ENCODE peak calls at places on chromosomes 7 and 10, in six cellular contexts. One of them, this sample, is unnamed.
A peak's percentile ranks its signal among the peaks of the same experiment; 100 is the strongest.

GRCh38 chr7:157671358-157672255 is 334.8 kb downstream of the DNAJB6 start:
- DNase-seq in GM04504: no peak
- DNase-seq in Calu3: no peak
- DNase-seq in nucleus accumbens: no peak
- DNase-seq in T-cell: no peak
- DNase-seq in OCI-LY7: no peak
- DNase-seq in this sample: no peak

GRCh38 chr7:100706672-100707311 is 871 bp downstream of the POP7 start:
- DNase-seq in nucleus accumbens: no peak
- DNase-seq in GM04504: no peak
- DNase-seq in T-cell: no peak
- DNase-seq in Calu3: no peak
- DNase-seq in OCI-LY7: no peak
- DNase-seq in this sample: no peak

GRCh38 chr7:34162676-34163075 is 257.3 kb downstream of the BMPER start:
- DNase-seq in T-cell: no peak
- DNase-seq in Calu3: no peak
- DNase-seq in nucleus accumbens: no peak
- DNase-seq in GM04504: no peak
- DNase-seq in OCI-LY7: no peak
- DNase-seq in this sample: no peak

GRCh38 chr10:78605800-78606350 is 462.9 kb upstream of the ZMIZ1 start:
- DNase-seq in nucleus accumbens: no peak
- DNase-seq in T-cell: no peak
- DNase-seq in Calu3: peak; percentile 24
- DNase-seq in GM04504: no peak
- DNase-seq in OCI-LY7: peak; percentile 18
- DNase-seq in this sample: no peak

GRCh38 chr7:17706734-17707133 is 233.6 kb downstream of the SNX13 start:
- DNase-seq in GM04504: peak; percentile 52
- DNase-seq in OCI-LY7: peak; percentile 49
- DNase-seq in nucleus accumbens: no peak
- DNase-seq in Calu3: peak; percentile 75
- DNase-seq in T-cell: peak; percentile 29
- DNase-seq in this sample: peak; percentile 40

GRCh38 chr10:127757033-127757432 is 20.0 kb downstream of the FOXI2 start:
- DNase-seq in GM04504: no peak
- DNase-seq in T-cell: no peak
- DNase-seq in nucleus accumbens: no peak
- DNase-seq in OCI-LY7: no peak
- DNase-seq in Calu3: no peak
- DNase-seq in this sample: no peak

GRCh38 chr7:95317966-95318365 is 6.4 kb downstream of the PON1 start:
- DNase-seq in Calu3: no peak
- DNase-seq in GM04504: no peak
- DNase-seq in nucleus accumbens: no peak
- DNase-seq in T-cell: no peak
- DNase-seq in OCI-LY7: no peak
- DNase-seq in this sample: no peak

GRCh38 chr7:81013036-81013435 is 94.2 kb upstream of the SEMA3C start:
- DNase-seq in OCI-LY7: no peak
- DNase-seq in T-cell: no peak
- DNase-seq in nucleus accumbens: no peak
- DNase-seq in GM04504: peak; percentile 57
- DNase-seq in Calu3: no peak
- DNase-seq in this sample: no peak

GRCh38 chr10:88427024-88427423 is 156.1 kb downstream of the RNLS start:
- DNase-seq in Calu3: no peak
- DNase-seq in GM04504: no peak
- DNase-seq in T-cell: no peak
- DNase-seq in OCI-LY7: no peak
- DNase-seq in nucleus accumbens: no peak
- DNase-seq in this sample: no peak

GRCh38 chr7:6232534-6232933 is 39.9 kb downstream of the CYTH3 start:
- DNase-seq in Calu3: no peak
- DNase-seq in OCI-LY7: peak; percentile 8
- DNase-seq in T-cell: no peak
- DNase-seq in GM04504: no peak
- DNase-seq in nucleus accumbens: no peak
- DNase-seq in this sample: no peak

GRCh38 chr7:113763226-113763625 is 155.6 kb downstream of the PPP1R3A start:
- DNase-seq in Calu3: no peak
- DNase-seq in OCI-LY7: no peak
- DNase-seq in nucleus accumbens: no peak
- DNase-seq in GM04504: no peak
- DNase-seq in T-cell: no peak
- DNase-seq in this sample: no peak

GRCh38 chr10:97882142-97883091 is 32.8 kb downstream of the GOLGA7B start:
- DNase-seq in Calu3: peak; percentile 89
- DNase-seq in OCI-LY7: no peak
- DNase-seq in nucleus accumbens: no peak
- DNase-seq in GM04504: peak; percentile 20
- DNase-seq in T-cell: no peak
- DNase-seq in this sample: no peak

GRCh38 chr10:58481569-58482109 is 31.0 kb upstream of the BICC1 start:
- DNase-seq in nucleus accumbens: no peak
- DNase-seq in GM04504: no peak
- DNase-seq in Calu3: no peak
- DNase-seq in T-cell: no peak
- DNase-seq in OCI-LY7: no peak
- DNase-seq in this sample: no peak

GRCh38 chr7:32059289-32060045 is 10.7 kb downstream of the PDE1C start:
- DNase-seq in OCI-LY7: no peak
- DNase-seq in nucleus accumbens: no peak
- DNase-seq in T-cell: no peak
- DNase-seq in GM04504: peak; percentile 10
- DNase-seq in Calu3: no peak
- DNase-seq in this sample: no peak

GRCh38 chr10:560314-560992 is 129.0 kb downstream of the DIP2C start:
- DNase-seq in nucleus accumbens: no peak
- DNase-seq in T-cell: no peak
- DNase-seq in OCI-LY7: no peak
- DNase-seq in GM04504: no peak
- DNase-seq in Calu3: no peak
- DNase-seq in this sample: no peak

GRCh38 chr10:130560079-130560478 is 423.9 kb downstream of the GLRX3 start:
- DNase-seq in GM04504: no peak
- DNase-seq in nucleus accumbens: no peak
- DNase-seq in Calu3: no peak
- DNase-seq in OCI-LY7: no peak
- DNase-seq in T-cell: no peak
- DNase-seq in this sample: no peak

GRCh38 chr7:36280840-36281812 is 108.5 kb upstream of the ANLN start:
- DNase-seq in OCI-LY7: no peak
- DNase-seq in T-cell: no peak
- DNase-seq in nucleus accumbens: peak; percentile 79
- DNase-seq in Calu3: peak; percentile 86
- DNase-seq in GM04504: peak; percentile 53
- DNase-seq in this sample: peak; percentile 15

GRCh38 chr10:103548581-103549348 is 55.3 kb downstream of the NEURL1 start:
- DNase-seq in GM04504: no peak
- DNase-seq in nucleus accumbens: no peak
- DNase-seq in OCI-LY7: no peak
- DNase-seq in T-cell: no peak
- DNase-seq in Calu3: no peak
- DNase-seq in this sample: no peak

This sample was measured in GDM1.